ENCODE peak calls at places on chromosomes 3 and 15, in four cellular contexts. U is spleen, O is transverse colon, X is GM23338. F is an unnamed sample.
A peak's percentile ranks its signal among the peaks of the same experiment; 100 is the strongest.

GRCh38 chr3:68893600-68894239 is 38.6 kb downstream of the TAFA4 start:
- DNase-seq in U (no peak), O (no peak), X (peak; percentile 67), F (no peak)

GRCh38 chr15:71610991-71611720 is 199.2 kb upstream of the NR2E3 start:
- DNase-seq in U (no peak), O (no peak), X (no peak), F (no peak)

GRCh38 chr3:23884481-23884880 is 32.3 kb downstream of the NKIRAS1 start:
- DNase-seq in U (no peak), O (no peak), X (peak; percentile 47), F (no peak)

GRCh38 chr3:111874177-111874820 is 15.2 kb downstream of the PHLDB2 start:
- DNase-seq in U (no peak), O (no peak), X (no peak), F (no peak)

GRCh38 chr3:8147726-8148125 is 353.9 kb upstream of the LMCD1 start:
- DNase-seq in U (no peak), O (no peak), X (no peak), F (no peak)

GRCh38 chr3:185207931-185208746 is 45.7 kb downstream of the EHHADH start:
- DNase-seq in U (no peak), O (no peak), X (no peak), F (no peak)

GRCh38 chr15:55555089-55555488 is 33.1 kb downstream of the PYGO1 start:
- DNase-seq in U (no peak), O (no peak), X (no peak), F (no peak)

GRCh38 chr3:86563358-86563970 is 427.5 kb downstream of the VGLL3 start:
- DNase-seq in U (no peak), O (no peak), X (peak; percentile 88), F (no peak)

GRCh38 chr3:196179380-196180308 is 31.6 kb downstream of the ZDHHC19 start:
- DNase-seq in U (peak; percentile 92), O (peak; percentile 52), X (peak; percentile 73), F (no peak)

GRCh38 chr3:73389104-73389809 is 235.5 kb downstream of the PDZRN3 start:
- DNase-seq in U (no peak), O (no peak), X (no peak), F (no peak)
- H3K27me3 ChIP-seq in U (no peaks in the 10 kb centered on the region), O (no peaks in the 10 kb centered on the region), X (no peaks in the 10 kb centered on the region), F (no peaks in the 10 kb centered on the region)

GRCh38 chr3:115086379-115086778 is 60.7 kb downstream of the ZBTB20 start:
- DNase-seq in U (no peak), O (no peak), X (no peak), F (no peak)

GRCh38 chr3:115087512-115087911 is 59.6 kb downstream of the ZBTB20 start:
- DNase-seq in U (no peak), O (no peak), X (no peak), F (no peak)

GRCh38 chr3:115095236-115095635 is 51.9 kb downstream of the ZBTB20 start:
- DNase-seq in U (no peak), O (no peak), X (no peak), F (no peak)

DNA sequence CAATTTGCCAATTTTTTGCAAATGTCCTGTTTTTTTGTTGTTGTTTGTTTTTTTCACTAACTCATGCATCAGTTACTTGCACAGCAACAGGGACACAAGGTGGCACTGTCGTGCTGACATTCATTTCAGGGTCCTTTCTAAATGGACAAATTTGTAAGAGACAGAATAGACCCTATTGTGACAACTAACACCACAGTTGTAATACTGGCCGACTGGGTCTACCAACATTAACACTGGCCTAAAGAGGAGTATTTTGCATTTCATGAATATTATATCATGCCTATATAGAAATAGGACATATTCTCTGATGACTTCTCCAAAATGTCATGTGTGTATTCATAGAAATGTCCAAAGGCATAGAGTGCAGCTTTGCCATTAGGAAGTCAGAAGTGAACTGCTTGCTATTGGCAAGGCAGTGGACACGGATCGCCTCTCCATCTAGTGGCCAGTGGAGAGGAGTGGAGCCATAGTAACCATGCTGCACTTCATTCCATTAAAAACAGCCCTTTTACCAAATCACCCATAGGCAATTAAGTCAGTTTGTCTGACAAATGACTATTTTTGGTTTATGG is 54.8 kb downstream of the ZBTB20 start:
- DNase-seq in U (peak; percentile 71), O (peak; percentile 51), X (peak; percentile 68), F (peak; percentile 62)
- TF ChIP-seq POLR2AphosphoS5 in U (no peak), O (no peak), X (no peak), F (peak; percentile 58)

GRCh38 chr3:129557737-129558037 is 14.7 kb downstream of the H1-8 start:
- DNase-seq in U (no peak), O (no peak), X (no peak), F (no peak)
- H3K4me1 ChIP-seq in U (peaks cover 100% of the 10 kb centered on the region), O (peaks cover 10% of the 10 kb centered on the region), X (peaks cover 15% of the 10 kb centered on the region), F (no peaks in the 10 kb centered on the region)

GRCh38 chr15:89751748-89752147 is 699 bp upstream of the MESP1 start:
- DNase-seq in U (no peak), O (no peak), X (no peak), F (peak; percentile 69)

GRCh38 chr15:89750560-89751542 is at the start of gene MESP1:
- DNase-seq in U (peak; percentile 98), O (peak; percentile 95), X (peak; percentile 97), F (peak; percentile 89)

GRCh38 chr15:89749059-89749458 is 2.0 kb downstream of the MESP1 start:
- DNase-seq in U (no peak), O (peak; percentile 45), X (no peak), F (no peak)

GRCh38 chr15:89749526-89749925 is 1.5 kb downstream of the MESP1 start:
- DNase-seq in U (no peak), O (no peak), X (no peak), F (no peak)

GRCh38 chr15:89749951-89750559 is 994 bp downstream of the MESP1 start:
- DNase-seq in U (no peak), O (peak; percentile 30), X (no peak), F (no peak)
- H3K27me3 ChIP-seq in U (no peaks in the 10 kb centered on the region), O (no peaks in the 10 kb centered on the region), X (peaks cover 85% of the 10 kb centered on the region), F (no peaks in the 10 kb centered on the region)

DNA sequence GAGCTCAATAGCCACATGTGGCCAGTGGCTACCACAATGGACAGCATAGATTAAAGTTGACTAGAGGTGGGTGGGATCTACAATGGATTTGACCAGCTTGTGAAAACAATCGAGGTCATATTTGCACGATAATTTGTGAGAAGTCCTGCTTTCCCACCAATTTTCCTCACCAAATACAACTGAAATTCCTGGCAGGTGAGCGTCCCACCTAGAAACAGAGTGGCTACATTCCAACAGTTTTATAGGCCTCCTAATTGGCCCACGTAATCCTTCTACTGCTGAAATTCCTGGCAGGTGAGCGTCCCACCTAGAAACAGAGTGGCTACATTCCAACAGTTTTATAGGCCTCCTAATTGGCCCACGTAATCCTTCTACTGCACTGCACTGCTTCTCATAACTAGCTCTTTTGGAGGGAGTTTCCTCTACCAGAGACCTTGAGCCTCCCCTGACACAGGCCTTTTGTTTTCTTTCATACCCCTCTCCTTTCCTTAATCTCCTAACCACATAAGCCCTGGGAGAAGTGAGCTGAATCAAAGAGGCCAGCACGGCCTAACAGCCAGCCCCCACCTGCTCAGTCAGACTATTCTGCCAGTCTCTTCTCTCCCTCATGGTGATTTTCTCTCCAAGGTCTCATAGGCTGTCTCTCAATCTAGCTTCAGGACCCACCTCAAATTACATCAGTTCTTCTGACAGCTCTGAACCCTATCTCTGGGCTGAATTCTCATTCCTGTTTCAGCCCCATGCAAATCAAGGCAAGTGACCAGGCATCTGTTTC is 80.2 kb downstream of the BFSP2 start:
- DNase-seq in U (no peak), O (no peak), X (no peak), F (peak; percentile 25)
- TF ChIP-seq POLR2AphosphoS5 in U (no peak), O (peak; percentile 7), X (no peak), F (no peak)

GRCh38 chr3:4757056-4757948 is 221.9 kb upstream of the BHLHE40 start:
- DNase-seq in U (no peak), O (no peak), X (no peak), F (peak; percentile 54)

GRCh38 chr3:4761759-4762158 is 217.5 kb upstream of the BHLHE40 start:
- DNase-seq in U (no peak), O (no peak), X (no peak), F (no peak)

GRCh38 chr3:4759689-4760312 is 219.4 kb upstream of the BHLHE40 start:
- DNase-seq in U (no peak), O (no peak), X (no peak), F (no peak)

GRCh38 chr3:4757949-4758855 is 221.0 kb upstream of the BHLHE40 start:
- DNase-seq in U (no peak), O (no peak), X (peak; percentile 14), F (no peak)

DNA sequence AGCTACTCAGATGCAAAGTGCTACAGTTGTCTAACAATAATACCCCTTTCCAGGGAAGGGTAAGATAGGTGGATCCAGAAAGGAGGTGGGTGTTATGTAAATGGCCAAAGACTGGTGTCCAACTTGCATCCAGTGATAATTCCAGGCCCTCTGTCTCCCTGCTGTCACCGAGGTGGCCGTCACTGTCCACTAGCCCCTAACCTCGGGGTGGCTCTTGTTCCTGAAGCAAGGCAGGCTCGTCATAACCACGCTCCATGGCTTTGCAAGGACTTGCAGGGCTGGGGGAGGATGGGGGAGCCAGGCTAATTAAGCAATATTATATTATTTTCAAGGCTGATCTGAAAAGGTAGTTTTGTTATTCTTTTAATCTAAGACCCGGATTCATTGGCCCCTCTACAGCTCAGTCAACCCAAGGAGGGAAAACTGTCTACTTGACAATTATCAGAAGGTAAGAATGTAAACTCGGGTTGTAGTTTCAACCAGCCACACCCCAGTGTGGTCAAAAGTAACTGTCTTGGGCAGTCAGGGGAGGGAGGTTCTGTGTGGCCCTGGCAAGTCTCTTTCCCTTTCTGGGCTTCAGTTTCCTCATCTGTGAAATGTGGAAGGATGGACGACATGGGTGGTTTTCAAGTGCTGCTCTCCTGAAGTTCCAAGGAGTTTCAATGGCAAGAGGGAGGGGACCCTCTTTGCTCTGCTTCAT is 220.1 kb upstream of the BHLHE40 start:
- DNase-seq in U (no peak), O (no peak), X (no peak), F (no peak)
- H3K4me1 ChIP-seq in U (peaks cover 31% of the 10 kb centered on the region), O (peaks cover 10% of the 10 kb centered on the region), X (no peaks in the 10 kb centered on the region), F (peaks cover 2% of the 10 kb centered on the region)

GRCh38 chr15:74423443-74424257 is 10.1 kb downstream of the SEMA7A start:
- DNase-seq in U (no peak), O (no peak), X (no peak), F (no peak)

GRCh38 chr15:74420193-74420905 is 13.4 kb downstream of the SEMA7A start:
- DNase-seq in U (peak; percentile 69), O (no peak), X (no peak), F (no peak)

GRCh38 chr15:74422723-74423442 is 10.9 kb downstream of the SEMA7A start:
- DNase-seq in U (peak; percentile 83), O (no peak), X (peak; percentile 43), F (no peak)

GRCh38 chr15:74421302-74422245 is 12.2 kb downstream of the SEMA7A start:
- DNase-seq in U (peak; percentile 58), O (no peak), X (no peak), F (no peak)

GRCh38 chr15:74422370-74422722 is 11.4 kb downstream of the SEMA7A start:
- DNase-seq in U (no peak), O (no peak), X (no peak), F (no peak)
- H3K27me3 ChIP-seq in U (no peaks in the 10 kb centered on the region), O (no peaks in the 10 kb centered on the region), X (no peaks in the 10 kb centered on the region), F (no peaks in the 10 kb centered on the region)

F was measured in prostate gland.